ENCODE peak calls at places on chromosome 13, in nine cellular contexts. L is SK-N-SH, V is fibroblast of lung, S is PC-9, I is heart right ventricle, X is fibroblast of pulmonary artery, F is psoas muscle, O is cardiac fibroblast, M is foreskin fibroblast. G is an unnamed sample.

GRCh38 chr13:55230570-55230908 is 1910.2 kb upstream of the PRR20A start:
- DNase-seq in I (no peak), V (no peak), M (no peak), X (no peak), L (no peak), O (no peak), S (no peak), F (no peak), G (no peak)

GRCh38 chr13:20848944-20849343 is 53.6 kb downstream of the XPO4 start:
- DNase-seq in I (no peak), L (no peak), O (no peak), X (no peak), V (peak; percentile 35), M (no peak), S (no peak), F (no peak), G (no peak)

GRCh38 chr13:102395174-102395573 is 6.7 kb downstream of the FGF14 start:
- DNase-seq in X (no peak), O (no peak), M (no peak), S (no peak), V (no peak), F (no peak), L (peak; percentile 26), I (no peak), G (no peak)

GRCh38 chr13:24502567-24503375 is 9.8 kb downstream of the PARP4 start:
- DNase-seq in I (peak; percentile 32), X (peak; percentile 48), M (peak; percentile 84), V (peak; percentile 53), F (no peak), S (peak; percentile 93), L (no peak), O (peak; percentile 71), G (peak; percentile 77)

GRCh38 chr13:86020350-86021002 is 221.3 kb upstream of the SLITRK6 start:
- DNase-seq in I (no peak), L (peak; percentile 2), X (peak; percentile 87), S (no peak), V (peak; percentile 99), O (peak; percentile 2), M (no peak), F (no peak), G (peak; percentile 61)

GRCh38 chr13:40518481-40518882 is 148.0 kb downstream of the FOXO1 start:
- DNase-seq in S (peak; percentile 62), O (no peak), M (no peak), L (no peak), V (no peak), F (no peak), X (no peak), I (no peak), G (no peak)

GRCh38 chr13:32140109-32140508 is 108.5 kb downstream of the FRY start:
- DNase-seq in V (no peak), M (no peak), O (no peak), L (no peak), X (no peak), F (no peak), I (no peak), S (no peak), G (no peak)

GRCh38 chr13:79637086-79637763 is 156.3 kb downstream of the NDFIP2 start:
- DNase-seq in O (no peak), I (peak; percentile 74), V (peak; percentile 40), F (peak; percentile 84), L (no peak), X (peak; percentile 67), S (no peak), M (peak; percentile 9), G (no peak)

GRCh38 chr13:42894765-42895181 is 97.3 kb downstream of the EPSTI1 start:
- DNase-seq in L (peak; percentile 35), V (peak; percentile 85), X (peak; percentile 95), O (peak; percentile 95), S (peak; percentile 38), I (no peak), M (peak; percentile 74), F (no peak), G (peak; percentile 70)

GRCh38 chr13:21326155-21327030 is 132.7 kb downstream of the ZDHHC20 start:
- DNase-seq in S (peak; percentile 52), O (peak; percentile 18), L (peak; percentile 70), F (no peak), X (peak; percentile 32), I (no peak), M (peak; percentile 91), V (peak; percentile 24), G (peak; percentile 51)

GRCh38 chr13:44280461-44280860 is 93.2 kb upstream of the SERP2 start:
- DNase-seq in S (no peak), F (no peak), X (no peak), O (no peak), V (peak; percentile 71), M (peak; percentile 69), L (no peak), I (no peak), G (peak; percentile 48)

GRCh38 chr13:26678330-26678729 is 82.3 kb downstream of the GPR12 start:
- DNase-seq in X (no peak), O (no peak), I (no peak), S (no peak), F (no peak), M (no peak), L (no peak), V (no peak), G (no peak)

DNA sequence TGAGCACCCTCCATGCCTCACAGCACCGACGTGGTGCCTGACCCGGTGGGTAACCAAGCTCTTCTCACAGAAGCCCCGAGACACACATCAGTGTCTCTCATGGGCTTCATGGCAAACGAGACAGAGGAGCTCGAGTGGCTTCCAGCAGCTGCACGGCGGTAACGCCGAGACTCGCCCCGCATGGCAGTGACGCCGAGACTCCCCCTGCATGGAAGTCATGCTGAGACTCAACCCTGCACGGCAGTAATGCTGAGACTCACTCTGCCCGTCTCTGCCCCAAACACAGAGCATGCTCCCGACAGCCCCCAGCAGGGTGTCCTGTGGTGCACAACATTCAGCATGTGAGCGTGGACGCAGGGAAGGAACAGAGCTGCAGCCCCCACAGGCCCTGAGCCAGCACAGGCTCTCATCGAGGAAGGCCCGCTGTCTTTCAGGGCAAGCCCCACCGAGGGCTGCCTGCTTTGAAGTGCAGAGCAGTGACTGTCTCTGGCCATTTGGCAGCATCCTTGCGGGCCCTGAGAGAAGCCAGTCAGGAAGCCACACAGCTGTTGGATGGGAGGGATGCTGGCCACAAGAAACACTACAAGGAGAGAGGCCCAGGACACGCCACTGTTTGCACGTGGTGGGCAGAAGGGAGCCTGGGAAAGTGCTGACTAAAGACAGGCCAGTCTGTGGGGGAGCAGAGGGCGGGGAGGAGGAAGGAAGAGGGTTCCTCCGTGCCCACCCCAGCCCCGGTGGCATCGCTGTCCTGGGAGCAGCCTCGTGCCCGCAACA is 9.5 kb downstream of the GAS6 start:
- DNase-seq in X (peak; percentile 34), S (no peak), L (no peak), M (peak; percentile 84), F (peak; percentile 68), V (peak; percentile 79), O (peak; percentile 68), I (no peak), G (peak; percentile 57)
- H3K4me3 ChIP-seq in X (no peak overlapping the region), S (no peak overlapping the region), L (no peak overlapping the region), M (no peak overlapping the region), F (peak overlapping the region; percentile 13), V (no peak overlapping the region), O (no peak overlapping the region), I (no peak overlapping the region), G (no peak overlapping the region)

GRCh38 chr13:37680137-37680536 is 81.6 kb upstream of the POSTN start:
- DNase-seq in S (no peak), O (no peak), M (no peak), F (no peak), L (no peak), V (no peak), I (no peak), X (no peak), G (no peak)

GRCh38 chr13:37681295-37682032 is 82.9 kb upstream of the POSTN start:
- DNase-seq in M (peak; percentile 73), X (peak; percentile 95), I (no peak), F (no peak), S (no peak), O (peak; percentile 96), L (no peak), V (peak; percentile 97), G (peak; percentile 87)

GRCh38 chr13:37682496-37682895 is 83.9 kb upstream of the POSTN start:
- DNase-seq in O (no peak), F (no peak), S (no peak), L (no peak), M (no peak), X (no peak), V (no peak), I (no peak), G (no peak)

DNA sequence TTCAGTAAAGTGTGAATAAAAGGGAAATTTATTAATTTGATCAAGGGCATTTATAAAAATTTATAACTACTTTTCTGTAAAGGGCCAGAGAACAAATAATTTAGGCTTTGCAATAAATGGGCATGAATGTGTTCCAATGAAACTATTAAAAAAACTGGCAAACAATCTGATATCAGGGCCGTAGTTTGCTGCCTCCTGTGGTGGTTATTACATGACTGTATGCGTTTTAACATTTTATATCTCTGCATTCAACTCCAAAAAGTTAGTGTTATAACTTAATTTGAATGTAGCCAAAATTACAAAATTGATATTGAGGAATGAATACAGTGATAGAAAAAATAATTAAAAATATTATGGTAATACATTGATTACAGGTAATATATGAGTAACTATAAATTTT is 80.5 kb upstream of the POSTN start:
- DNase-seq in S (no peak), F (no peak), L (no peak), M (no peak), X (no peak), I (no peak), V (no peak), O (no peak), G (no peak)
- TF ChIP-seq CTCF in S (no peak), F (no peak), L (peak; percentile 49), M (no peak), X (peak; percentile 34), I (no peak), V (peak; percentile 35), O (peak; percentile 40), G (peak; percentile 32)

GRCh38 chr13:97979556-97979955 is 26.1 kb downstream of the IPO5 start:
- DNase-seq in X (no peak), F (no peak), L (no peak), I (no peak), M (no peak), O (no peak), S (no peak), V (no peak), G (no peak)
- H3K4me3 ChIP-seq in X (no peak overlapping the region), F (no peak overlapping the region), L (no peak overlapping the region), I (no peak overlapping the region), M (no peak overlapping the region), O (no peak overlapping the region), S (peak overlapping the region; percentile 92), V (no peak overlapping the region), G (no peak overlapping the region)

DNA sequence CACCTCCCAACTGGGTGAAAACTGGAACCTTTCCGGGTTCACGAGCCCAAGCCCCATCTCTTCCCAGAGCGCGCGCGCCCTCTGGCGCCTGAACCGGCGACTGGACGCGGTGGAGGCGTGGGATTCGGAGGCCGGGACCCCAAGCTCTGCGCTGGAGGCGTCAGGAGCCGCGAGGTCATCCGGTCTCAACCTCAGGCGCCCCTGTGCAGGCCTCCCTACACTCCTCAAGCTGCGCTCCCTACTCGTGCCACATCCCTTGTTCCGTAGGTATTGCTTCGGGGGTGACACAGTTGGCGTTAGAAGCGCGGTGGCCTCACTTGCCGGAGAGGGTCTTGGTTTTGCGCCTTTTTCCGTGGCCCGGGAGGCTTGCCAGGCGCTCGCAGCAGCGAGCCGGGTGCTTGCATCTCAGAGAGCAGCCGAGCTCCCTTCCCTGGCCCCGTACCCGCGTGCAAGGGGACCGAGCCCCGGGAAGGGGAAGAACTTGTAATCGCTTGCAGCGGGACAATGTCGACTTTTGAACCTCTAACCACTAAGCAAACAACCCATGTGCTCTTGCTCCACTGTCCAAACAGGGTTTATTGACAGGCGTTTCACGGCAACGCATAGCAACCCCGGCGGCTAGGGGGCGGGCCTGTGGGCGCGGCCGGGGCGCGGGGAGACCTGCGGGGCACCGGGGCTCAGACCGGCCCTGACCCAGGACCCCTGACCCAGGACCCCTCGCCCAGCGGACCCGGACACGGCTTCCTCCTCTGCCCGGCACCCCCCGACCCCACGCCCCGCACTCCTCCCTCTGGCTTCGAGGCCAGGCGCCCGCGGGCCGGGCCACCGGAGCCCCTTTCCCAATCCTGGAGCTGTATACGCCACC is 8.5 kb downstream of the CDX2 start:
- DNase-seq in F (no peak), S (peak; percentile 52), I (peak; percentile 52), V (peak; percentile 13), X (peak; percentile 31), O (peak; percentile 35), M (peak; percentile 28), L (peak; percentile 61), G (peak; percentile 22)
- TF ChIP-seq CTCF in F (peak; percentile 39), S (peak; percentile 50), I (peak; percentile 12), V (peak; percentile 19), X (peak; percentile 22), O (peak; percentile 16), M (no peak), L (peak; percentile 53), G (peak; percentile 18)

G was measured in fibroblast of mammary gland.